ENCODE peak calls at places on chromosome 16, in five cellular contexts. B is A549, Q is endothelial cell of umbilical vein, R is K562, L is GM12878. Y is an unnamed sample.
A peak's percentile ranks its signal among the peaks of the same experiment; 100 is the strongest.

GRCh38 chr16:7393680-7394079 is 61.0 kb downstream of the RBFOX1 start:
- DNase-seq in L (no peak), Q (no peak), B (no peak), R (no peak), Y (no peak)

GRCh38 chr16:84020353-84020752 is 22.2 kb downstream of the SLC38A8 start:
- DNase-seq in Q (no peak), L (no peak), R (no peak), B (no peak), Y (no peak)

GRCh38 chr16:70250748-70251650 is 741 bp downstream of the EXOSC6 start:
- DNase-seq in Q (peak; percentile 72), B (peak; percentile 50), L (no peak), R (peak; percentile 66), Y (peak; percentile 53)

GRCh38 chr16:69501956-69502457 is 63.8 kb upstream of the NFAT5 start:
- DNase-seq in Q (no peak), L (peak; percentile 63), B (no peak), R (no peak), Y (peak; percentile 95)

GRCh38 chr16:67846063-67846319 is 742 bp upstream of the NUTF2 start:
- DNase-seq in B (no peak), R (no peak), L (no peak), Q (no peak), Y (no peak)

GRCh38 chr16:19478505-19478904 is 43.4 kb downstream of the GDE1 start:
- DNase-seq in B (no peak), Q (no peak), R (no peak), L (no peak), Y (no peak)

GRCh38 chr16:8299635-8300034 is 290.7 kb downstream of the TMEM114 start:
- DNase-seq in Q (no peak), R (no peak), B (no peak), L (no peak), Y (no peak)

GRCh38 chr16:27924411-27925118 is 138.9 kb downstream of the GSG1L start:
- DNase-seq in R (no peak), Q (no peak), L (no peak), B (no peak), Y (no peak)

GRCh38 chr16:67164599-67165061 is at the start of gene HSF4:
- DNase-seq in Q (no peak), R (peak; percentile 87), L (no peak), B (no peak), Y (peak; percentile 52)

GRCh38 chr16:67296422-67296821 is 17.1 kb downstream of the PLEKHG4 start:
- DNase-seq in Q (no peak), R (no peak), B (no peak), L (no peak), Y (no peak)

GRCh38 chr16:14113344-14113743 is 42.2 kb downstream of the MRTFB start:
- DNase-seq in B (no peak), R (no peak), Q (no peak), L (no peak), Y (no peak)

GRCh38 chr16:50396770-50397525 is 28.2 kb upstream of the BRD7 start:
- DNase-seq in Q (no peak), L (no peak), B (peak; percentile 38), R (no peak), Y (no peak)

GRCh38 chr16:53446090-53446489 is 11.8 kb downstream of the RBL2 start:
- DNase-seq in L (no peak), R (no peak), Q (no peak), B (no peak), Y (no peak)

GRCh38 chr16:53449816-53450517 is 15.7 kb downstream of the RBL2 start:
- DNase-seq in R (no peak), B (no peak), L (no peak), Q (no peak), Y (no peak)

GRCh38 chr16:53440125-53440524 is 5.9 kb downstream of the RBL2 start:
- DNase-seq in L (no peak), R (no peak), Q (no peak), B (no peak), Y (no peak)

DNA sequence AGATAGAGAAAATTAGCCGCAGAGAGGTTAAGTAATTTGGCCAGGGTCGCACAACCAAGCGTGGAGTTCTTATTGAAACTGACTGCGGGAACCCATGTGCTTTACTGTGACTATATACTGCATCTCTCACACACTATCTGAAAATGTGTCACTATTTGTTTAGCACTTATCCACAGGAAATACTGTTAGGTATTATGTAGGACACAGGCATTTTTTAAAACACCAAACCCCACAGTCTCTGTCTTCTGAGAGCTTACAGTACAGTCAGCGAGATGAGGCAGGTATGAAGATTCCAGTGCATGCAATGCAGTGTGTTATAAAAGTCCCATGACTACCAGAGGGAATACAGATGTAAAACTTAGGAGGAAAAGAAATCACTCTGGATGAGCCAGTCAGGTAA is 11.3 kb downstream of the RBL2 start:
- DNase-seq in Q (no peak), L (no peak), R (no peak), B (no peak), Y (no peak)
- H3K4me2 ChIP-seq in Q (no peak overlapping the region), L (no peak overlapping the region), R (no peak overlapping the region), B (no peak overlapping the region), Y (no peak overlapping the region)

DNA sequence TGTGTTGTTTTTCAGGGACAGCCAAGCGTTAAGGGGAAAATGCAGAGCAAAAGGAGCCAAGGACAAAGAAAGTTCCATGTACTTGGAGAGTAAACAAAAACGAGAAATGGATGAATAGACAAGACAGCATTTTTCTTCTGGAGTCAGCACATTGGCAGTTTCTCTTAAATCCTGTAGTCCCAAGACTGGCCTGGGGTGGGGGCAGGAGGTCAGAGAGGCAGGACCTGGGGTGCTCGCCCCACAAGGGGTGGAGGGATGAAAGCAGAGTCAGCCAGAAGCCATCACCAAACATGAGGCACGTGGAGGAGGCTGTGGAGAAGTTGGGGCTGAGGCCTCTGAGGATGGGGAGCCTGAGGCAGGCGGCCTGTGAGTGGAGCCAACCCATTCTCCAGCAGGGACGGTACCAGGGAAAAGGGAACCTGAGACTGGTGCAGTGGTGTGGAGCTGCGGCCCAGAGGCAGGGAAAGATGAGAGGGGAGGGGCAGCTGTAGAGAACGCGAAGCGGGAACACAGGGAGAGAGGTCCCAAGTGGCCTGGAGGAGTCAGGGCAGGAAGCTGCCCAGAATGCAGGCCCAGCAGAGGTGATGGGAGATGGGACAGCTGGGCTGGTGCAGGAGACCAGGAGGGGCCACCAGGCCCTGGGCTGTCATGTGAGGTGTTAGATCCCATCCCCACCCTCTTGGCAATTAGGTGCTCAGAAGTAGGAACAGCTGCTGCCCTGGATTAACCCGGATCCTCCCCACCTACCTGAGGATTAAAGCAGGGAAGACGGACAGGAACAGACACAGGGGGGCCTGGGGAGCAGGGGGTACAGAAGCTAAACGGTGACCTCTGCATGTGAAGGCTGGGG is 3.3 kb downstream of the TLCD3B start:
- DNase-seq in L (no peak), R (no peak), B (no peak), Q (no peak), Y (no peak)
- TF ChIP-seq MYC in L (no peak), R (no peak), B (no peak), Q (no peak), Y (no peak)

GRCh38 chr16:85483424-85483823 is 129.7 kb upstream of the GSE1 start:
- DNase-seq in Q (no peak), B (no peak), L (no peak), R (no peak), Y (no peak)
- H3K4me2 ChIP-seq in Q (no peak overlapping the region), B (no peak overlapping the region), L (no peak overlapping the region), R (no peak overlapping the region), Y (no peak overlapping the region)

DNA sequence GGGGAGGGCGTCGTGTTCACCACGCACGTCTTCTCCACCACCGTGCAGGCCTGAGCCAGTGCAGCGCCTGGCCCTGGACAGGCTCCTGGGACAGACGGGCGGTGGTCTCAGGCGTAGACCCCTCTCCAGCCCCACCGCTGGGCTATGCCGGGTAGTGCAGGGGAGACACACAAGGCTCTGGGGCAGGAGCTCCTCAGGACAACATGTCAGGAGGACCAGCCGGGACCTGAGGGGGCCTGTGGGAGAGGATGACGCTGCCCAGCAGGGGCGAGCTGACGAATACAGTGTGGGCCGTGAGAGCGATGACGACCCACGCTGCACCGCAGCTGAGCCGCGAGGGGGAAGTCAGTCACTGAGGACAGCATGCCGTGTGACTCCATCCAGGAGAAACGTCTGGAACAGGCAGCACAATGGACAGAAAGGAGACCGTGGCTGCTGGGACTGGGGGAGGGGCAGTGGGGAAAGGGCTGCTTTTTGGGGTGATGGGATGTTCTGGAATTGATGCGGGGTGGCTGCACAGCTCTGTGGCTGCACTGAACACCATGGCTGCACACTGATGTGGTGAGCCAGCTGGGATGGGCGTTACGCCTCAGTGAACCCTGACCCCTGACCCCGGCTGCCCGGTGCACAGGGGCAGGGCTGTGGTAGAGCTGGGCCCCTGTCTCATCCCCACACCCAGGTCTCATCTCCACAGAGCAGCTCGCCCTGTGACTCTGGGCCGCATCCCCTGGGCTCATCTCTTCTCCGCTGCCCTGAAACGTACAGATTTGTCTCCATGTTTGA is 20.2 kb downstream of the DNASE1 start:
- DNase-seq in Q (no peak), B (no peak), R (no peak), L (no peak), Y (no peak)
- TF ChIP-seq MYC in Q (no peak), B (no peak), R (no peak), L (no peak), Y (no peak)

GRCh38 chr16:74100405-74101316 is 196.0 kb upstream of the PSMD7 start:
- DNase-seq in B (no peak), Q (no peak), L (no peak), R (no peak), Y (no peak)
- H3K4me2 ChIP-seq in B (no peak overlapping the region), Q (no peak overlapping the region), L (no peak overlapping the region), R (no peak overlapping the region), Y (no peak overlapping the region)

GRCh38 chr16:24977673-24978065 is 37.5 kb downstream of the ARHGAP17 start:
- DNase-seq in R (no peak), B (no peak), Q (peak; percentile 64), L (no peak), Y (peak; percentile 36)

GRCh38 chr16:24978370-24978914 is 36.7 kb downstream of the ARHGAP17 start:
- DNase-seq in R (no peak), L (peak; percentile 77), Q (no peak), B (no peak), Y (no peak)

GRCh38 chr16:24983521-24983920 is 31.6 kb downstream of the ARHGAP17 start:
- DNase-seq in R (no peak), L (no peak), Q (peak; percentile 97), B (no peak), Y (no peak)

GRCh38 chr16:24976971-24977672 is 38.0 kb downstream of the ARHGAP17 start:
- DNase-seq in B (no peak), L (no peak), R (no peak), Q (no peak), Y (no peak)

GRCh38 chr16:24980077-24980793 is 34.9 kb downstream of the ARHGAP17 start:
- DNase-seq in R (no peak), L (peak; percentile 63), B (no peak), Q (peak; percentile 92), Y (no peak)
- TF ChIP-seq MYC in R (no peak), L (no peak), B (no peak), Q (no peak), Y (no peak)